ENCODE peak calls at places on chromosomes 16 and 17, in four cellular contexts. X, O, Y and B are unnamed samples.

GRCh38 chr16:27110524-27110896 is 43.8 kb downstream of the C16orf82 start:
- DNase-seq in X (no peak), O (no peak), Y (no peak), B (peak)

GRCh38 chr16:12416136-12416787 is 387.4 kb downstream of the CPPED1 start:
- DNase-seq in X (no peak), O (no peak), Y (no peak), B (no peak)

GRCh38 chr16:81618661-81619060 is 160.4 kb upstream of the PLCG2 start:
- DNase-seq in X (no peak), O (no peak), Y (no peak), B (no peak)

GRCh38 chr17:335691-336090 is 16.9 kb downstream of the RPH3AL start:
- DNase-seq in X (no peak), O (no peak), Y (no peak), B (no peak)

GRCh38 chr16:85798901-85799496 is 345 bp downstream of the EMC8 start:
- DNase-seq in X (peak), O (peak), Y (no peak), B (no peak)

GRCh38 chr17:5584383-5584951 is at the start of gene NLRP1:
- DNase-seq in X (peak), O (peak), Y (peak), B (peak)

GRCh38 chr17:13352747-13353415 is 248.8 kb downstream of the HS3ST3A1 start:
- DNase-seq in X (no peak), O (no peak), Y (no peak), B (no peak)

GRCh38 chr17:5705876-5706420 is 121.6 kb upstream of the NLRP1 start:
- DNase-seq in X (no peak), O (no peak), Y (no peak), B (no peak)

GRCh38 chr17:75542728-75543336 is 17.3 kb downstream of the LLGL2 start:
- DNase-seq in X (no peak), O (no peak), Y (no peak), B (no peak)

GRCh38 chr17:29383687-29384086 is 6.5 kb upstream of the TAOK1 start:
- DNase-seq in X (no peak), O (no peak), Y (no peak), B (no peak)

GRCh38 chr17:73293031-73293430 is 18.8 kb downstream of the CDC42EP4 start:
- DNase-seq in X (no peak), O (no peak), Y (no peak), B (no peak)

GRCh38 chr17:1810450-1811103 is 19.1 kb downstream of the SMYD4 start:
- DNase-seq in X (no peak), O (no peak), Y (no peak), B (no peak)

GRCh38 chr17:75352079-75352569 is 53.4 kb downstream of the GRB2 start:
- DNase-seq in X (no peak), O (no peak), Y (no peak), B (no peak)

GRCh38 chr17:31425646-31426045 is 34.2 kb downstream of the RAB11FIP4 start:
- DNase-seq in X (no peak), O (no peak), Y (no peak), B (no peak)

GRCh38 chr16:19974607-19975006 is 90.0 kb upstream of the GPRC5B start:
- DNase-seq in X (no peak), O (no peak), Y (no peak), B (no peak)

GRCh38 chr17:50430731-50431130 is 4.7 kb downstream of the ACSF2 start:
- DNase-seq in X (no peak), O (no peak), Y (no peak), B (no peak)

GRCh38 chr17:44636562-44636961 is 19.7 kb upstream of the MEIOC start:
- DNase-seq in X (no peak), O (no peak), Y (no peak), B (no peak)

GRCh38 chr17:56809106-56809819 is 24.5 kb downstream of the C17orf67 start:
- DNase-seq in X (no peak), O (no peak), Y (no peak), B (no peak)

GRCh38 chr16:88957456-88957767 is 19.6 kb downstream of the CBFA2T3 start:
- DNase-seq in X (no peak), O (no peak), Y (no peak), B (no peak)
- TF ChIP-seq POLR2A in X (no peak), O (no peak), Y (no peak), B (no peak)

GRCh38 chr16:89562027-89562599 is 1.6 kb downstream of the RPL13 start:
- DNase-seq in X (no peak), O (no peak), Y (no peak), B (no peak)
- H3K27ac ChIP-seq in X (no peak), O (peak), Y (peak), B (peak)

GRCh38 chr16:72664480-72665408 is 383.2 kb downstream of the ZFHX3 start:
- DNase-seq in X (peak), O (peak), Y (peak), B (peak)
- TF ChIP-seq POLR2A in X (peak), O (no peak), Y (peak), B (no peak)

DNA sequence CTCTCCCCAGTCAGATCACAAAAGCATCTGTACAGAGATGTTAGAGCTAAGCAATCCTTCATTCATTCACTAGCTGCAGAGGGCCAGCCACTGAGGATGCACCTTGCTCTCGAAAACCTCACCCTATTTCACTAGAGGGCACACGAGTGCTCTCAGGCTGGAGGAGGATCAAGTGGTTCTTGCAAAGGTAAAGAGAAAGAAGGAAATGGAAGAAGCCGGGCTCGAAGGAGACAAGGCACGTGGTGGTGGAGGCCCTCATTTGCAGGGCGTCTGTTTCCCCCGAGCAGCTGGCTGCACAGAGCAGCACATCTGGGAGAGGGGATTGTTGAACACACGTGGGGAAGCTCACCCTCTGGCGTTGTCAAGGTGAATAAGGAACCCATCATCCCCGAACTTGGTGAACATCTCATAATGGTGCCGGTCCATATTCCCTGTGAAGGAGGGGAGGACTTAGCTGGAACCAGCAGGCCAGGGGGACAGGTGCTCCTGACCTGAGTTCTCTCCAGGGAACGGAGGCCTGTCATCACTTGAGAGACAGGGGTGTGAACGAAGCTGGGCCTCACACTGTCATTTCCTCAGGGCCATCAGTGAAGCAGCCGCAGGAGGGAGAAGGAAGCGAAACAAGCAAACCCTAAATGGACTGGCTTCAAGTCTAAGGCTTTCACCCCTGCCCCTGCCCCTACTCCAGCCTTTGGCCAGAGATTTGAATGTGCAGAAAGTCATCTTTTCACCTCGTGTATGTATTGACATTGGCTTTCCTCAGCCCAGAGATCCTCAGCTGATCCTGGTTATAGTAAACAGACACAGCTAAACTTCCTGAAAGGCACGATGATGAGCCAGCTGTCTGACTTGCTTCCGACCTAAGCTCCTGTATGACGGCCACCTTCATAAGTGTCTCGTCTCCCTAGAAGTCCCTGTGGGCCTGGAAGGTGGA is 27.6 kb downstream of the PRKAR1A start:
- DNase-seq in X (no peak), O (no peak), Y (no peak), B (no peak)
- H3K27ac ChIP-seq in X (no peak), O (peak), Y (no peak), B (peak)

GRCh38 chr17:81509048-81509686 is 3.4 kb downstream of the ACTG1 start:
- DNase-seq in X (no peak), O (no peak), Y (no peak), B (no peak)

GRCh38 chr17:81509687-81510523 is 2.7 kb downstream of the ACTG1 start:
- DNase-seq in X (no peak), O (no peak), Y (no peak), B (no peak)

GRCh38 chr17:81510524-81510797 is 2.1 kb downstream of the ACTG1 start:
- DNase-seq in X (no peak), O (no peak), Y (no peak), B (no peak)

GRCh38 chr17:81510798-81511549 is 1.6 kb downstream of the ACTG1 start:
- DNase-seq in X (peak), O (peak), Y (no peak), B (no peak)

GRCh38 chr17:81508639-81509047 is 4.0 kb downstream of the ACTG1 start:
- DNase-seq in X (no peak), O (no peak), Y (no peak), B (no peak)
- TF ChIP-seq POLR2A in X (no peak), O (no peak), Y (no peak), B (no peak)

GRCh38 chr16:79988721-79989220 is 388.2 kb upstream of the MAF start:
- DNase-seq in X (no peak), O (no peak), Y (no peak), B (no peak)
- H3K27ac ChIP-seq in X (no peak), O (no peak), Y (no peak), B (no peak)

GRCh38 chr16:89159174-89159849 is 12.2 kb upstream of the CDH15 start:
- DNase-seq in X (no peak), O (no peak), Y (no peak), B (no peak)
- TF ChIP-seq POLR2A in X (no peak), O (no peak), Y (no peak), B (no peak)

DNA sequence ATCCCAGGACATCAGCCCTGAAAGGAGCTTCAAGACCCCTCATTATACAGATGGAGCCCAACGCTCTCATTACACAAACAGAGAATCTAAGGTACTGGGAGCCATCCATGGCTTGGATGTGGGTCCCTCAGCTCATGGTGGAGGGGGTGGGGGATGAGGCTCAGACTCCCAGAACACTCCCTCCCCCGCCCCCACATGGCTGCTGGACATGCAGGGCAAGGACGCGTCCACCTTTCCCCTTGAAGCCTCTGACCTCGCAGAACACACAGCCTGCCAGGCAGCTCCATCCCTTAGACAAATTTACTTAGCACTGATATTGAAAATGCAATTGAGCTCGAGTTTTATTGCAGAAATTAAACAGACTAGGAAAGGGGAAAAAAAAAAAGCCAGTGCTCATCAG is 203.9 kb downstream of the ZNF423 start:
- DNase-seq in X (peak), O (no peak), Y (no peak), B (no peak)
- H3K27ac ChIP-seq in X (no peak), O (peak), Y (no peak), B (peak)